ENCODE peak calls at places on chromosomes 12 and 14, in six cellular contexts. K is H1, Q is H9, Z is IMR-90, N is mesenchymal stem cell, M is trophoblast cell. C is an unnamed sample.

GRCh38 chr14:49553892-49554291 is 32.3 kb downstream of the RPS29 start:
- DNase-seq in Z (no peak), K (no peak), N (no peak), Q (peak; percentile 34), M (no peak), C (no peak)

GRCh38 chr12:108447168-108447840 is 67.8 kb upstream of the FICD start:
- DNase-seq in M (no peak), K (no peak), Q (no peak), N (peak; percentile 24), Z (peak; percentile 22), C (no peak)

GRCh38 chr12:100789146-100789545 is 5.4 kb upstream of the ANO4 start:
- DNase-seq in K (no peak), N (peak; percentile 59), M (peak; percentile 17), Z (peak; percentile 67), Q (no peak), C (no peak)

GRCh38 chr14:53979747-53980642 is 23.4 kb upstream of the BMP4 start:
- DNase-seq in M (no peak), Z (peak; percentile 60), K (no peak), N (peak; percentile 87), Q (peak; percentile 67), C (no peak)

GRCh38 chr12:125892276-125892675 is 827.0 kb downstream of the AACS start:
- DNase-seq in M (no peak), Z (no peak), N (no peak), K (no peak), Q (no peak), C (no peak)

GRCh38 chr12:59403259-59403932 is 192.4 kb upstream of the SLC16A7 start:
- DNase-seq in N (peak; percentile 74), M (peak; percentile 6), Z (peak; percentile 75), Q (peak; percentile 52), K (no peak), C (peak; percentile 58)

GRCh38 chr12:58920102-58920955 is at the start of gene LRIG3:
- DNase-seq in Z (peak; percentile 89), N (peak; percentile 95), M (peak; percentile 50), K (peak; percentile 83), Q (peak; percentile 85), C (peak; percentile 85)

GRCh38 chr14:100540926-100541620 is 46.1 kb downstream of the BEGAIN start:
- DNase-seq in M (no peak), Q (no peak), N (no peak), K (no peak), Z (no peak), C (no peak)

GRCh38 chr12:98828802-98829600 is 183.9 kb downstream of the APAF1 start:
- DNase-seq in N (no peak), K (no peak), Q (no peak), Z (no peak), M (no peak), C (no peak)

GRCh38 chr12:11723993-11724392 is 74.5 kb downstream of the ETV6 start:
- DNase-seq in Z (peak; percentile 52), M (no peak), N (no peak), Q (no peak), K (no peak), C (no peak)

GRCh38 chr14:26966942-26967341 is 369.1 kb upstream of the NOVA1 start:
- DNase-seq in M (no peak), Q (no peak), N (peak; percentile 35), Z (no peak), K (no peak), C (no peak)

GRCh38 chr14:66443158-66443695 is 42.9 kb upstream of the CCDC196 start:
- DNase-seq in M (no peak), K (no peak), Z (no peak), N (no peak), Q (no peak), C (no peak)

GRCh38 chr12:105561981-105562726 is 231.7 kb downstream of the C12orf75 start:
- DNase-seq in M (no peak), Q (peak; percentile 68), N (peak; percentile 83), K (no peak), Z (peak; percentile 90), C (no peak)

GRCh38 chr12:15227004-15227679 is 5.9 kb upstream of the RERG start:
- DNase-seq in N (peak; percentile 64), K (peak; percentile 51), Q (peak; percentile 60), M (peak; percentile 12), Z (peak; percentile 33), C (peak; percentile 35)

GRCh38 chr12:120234643-120235368 is 30.7 kb downstream of the PXN start:
- DNase-seq in N (peak; percentile 99), M (peak; percentile 96), Z (peak; percentile 97), Q (peak; percentile 81), K (no peak), C (no peak)

GRCh38 chr12:41531147-41531829 is 343.2 kb downstream of the PDZRN4 start:
- DNase-seq in N (no peak), Z (peak; percentile 4), K (no peak), Q (no peak), M (no peak), C (no peak)

GRCh38 chr14:77598366-77599050 is 17.9 kb downstream of the SPTLC2 start:
- DNase-seq in N (no peak), Z (no peak), Q (no peak), K (no peak), M (no peak), C (no peak)

GRCh38 chr14:77151918-77152588 is 10.5 kb upstream of the ZDHHC22 start:
- DNase-seq in K (no peak), Q (peak; percentile 12), N (peak; percentile 15), Z (peak; percentile 28), M (no peak), C (no peak)

GRCh38 chr12:124236651-124237050 is 58.2 kb upstream of the RFLNA start:
- DNase-seq in N (peak; percentile 71), M (no peak), Z (peak; percentile 63), Q (no peak), K (no peak), C (no peak)

GRCh38 chr14:64654072-64654899 is 49.9 kb upstream of the PLEKHG3 start:
- DNase-seq in Q (no peak), M (no peak), N (peak; percentile 96), K (no peak), Z (peak; percentile 96), C (no peak)

GRCh38 chr12:94192506-94192905 is 44.1 kb downstream of the PLXNC1 start:
- DNase-seq in Z (no peak), N (no peak), M (no peak), K (no peak), Q (no peak), C (no peak)

DNA sequence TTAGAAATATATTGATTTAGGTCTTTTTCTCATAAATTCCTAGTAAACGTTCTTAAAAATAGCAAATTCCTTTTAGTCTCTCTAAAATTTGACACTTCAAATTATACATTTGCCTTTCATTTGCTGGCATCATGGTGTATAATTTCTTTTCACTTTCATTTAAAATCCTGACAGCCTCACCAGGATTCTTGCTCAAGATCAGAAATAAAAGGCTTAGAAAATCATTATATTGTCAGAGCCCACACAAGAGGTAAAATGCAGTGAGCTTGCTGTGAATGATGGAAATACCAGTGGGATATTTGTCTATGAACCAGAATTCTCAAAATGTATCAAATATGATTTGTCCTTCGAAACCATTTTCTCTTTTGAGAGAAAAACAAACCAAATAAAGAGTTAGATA is 78.2 kb upstream of the PIK3C2G start:
- DNase-seq in Q (no peak), Z (no peak), K (no peak), M (no peak), N (no peak), C (no peak)
- H3K23ac ChIP-seq in Q (no peak overlapping the region), Z (no peak overlapping the region), K (no peak overlapping the region), M (no peak overlapping the region), N (no peak overlapping the region), C (no peak overlapping the region)

GRCh38 chr14:73236157-73236556 is 1.1 kb upstream of the PAPLN start:
- DNase-seq in Z (no peak), K (peak; percentile 66), Q (no peak), M (no peak), N (no peak), C (no peak)
- H3K14ac ChIP-seq in Z (no peak overlapping the region), K (no peak overlapping the region), Q (peak overlapping the region; percentile 5), M (no peak overlapping the region), N (no peak overlapping the region), C (no peak overlapping the region)

DNA sequence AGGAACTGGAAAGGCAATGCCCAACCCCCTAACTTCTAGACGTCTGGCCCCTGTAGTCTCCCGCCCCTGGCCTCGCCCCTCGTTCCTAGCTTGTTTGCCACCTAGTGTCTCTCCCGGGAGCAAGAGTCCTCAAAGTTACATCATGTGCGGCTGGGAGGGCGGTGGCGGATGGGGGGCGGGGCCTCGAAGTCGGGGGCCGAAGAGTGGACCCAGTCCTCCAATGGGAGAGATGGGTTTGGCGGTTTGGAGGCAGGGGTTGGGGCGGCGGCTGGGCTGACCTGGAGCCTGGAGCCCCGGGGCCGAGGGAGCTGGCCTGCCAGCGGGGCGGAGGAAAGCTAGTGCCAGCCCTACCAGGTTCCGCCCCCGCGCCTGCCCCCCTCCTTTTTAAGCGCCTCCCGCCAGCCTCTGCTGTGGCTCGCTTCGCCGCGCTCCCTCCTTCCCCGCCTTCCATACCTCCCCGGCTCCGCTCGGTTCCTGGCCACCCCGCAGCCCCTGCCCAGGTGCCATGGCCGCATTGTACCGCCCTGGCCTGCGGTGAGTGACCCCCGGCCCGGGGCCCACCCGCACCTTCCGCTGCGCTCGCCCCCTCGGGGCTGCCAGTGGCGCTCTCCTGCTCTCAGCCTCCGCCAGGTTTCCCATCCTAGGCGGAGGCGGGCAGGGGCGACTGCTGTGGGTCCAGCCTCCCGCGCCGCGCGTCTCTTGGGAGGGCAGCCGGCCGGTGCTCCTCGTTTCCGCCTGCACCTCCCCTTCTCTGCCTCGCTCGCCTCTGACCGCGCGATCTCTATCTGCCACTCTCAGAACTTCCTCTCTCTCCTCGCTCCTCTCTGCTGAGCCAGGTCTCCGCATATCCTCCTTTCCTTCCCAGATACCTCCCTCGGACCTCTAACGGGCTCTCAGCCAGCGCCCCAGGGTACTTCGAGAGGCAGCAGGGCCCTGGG is at the start of gene PCK2:
- DNase-seq in Z (peak; percentile 88), Q (peak; percentile 99), N (peak; percentile 90), M (peak; percentile 86), K (peak; percentile 95), C (peak; percentile 81)
- H3K23ac ChIP-seq in Z (peak within 1 kb of the TSS; percentile 91), Q (no peak within 1 kb of the TSS), N (peak within 1 kb of the TSS; percentile 98), M (no peak within 1 kb of the TSS), K (peak within 1 kb of the TSS; percentile 19), C (peak within 1 kb of the TSS; percentile 94)

GRCh38 chr12:49553512-49554088 is 14.3 kb downstream of the MCRS1 start:
- DNase-seq in M (no peak), Z (no peak), K (no peak), N (peak; percentile 17), Q (no peak), C (no peak)

GRCh38 chr12:49552899-49553298 is 14.1 kb downstream of the KCNH3 start:
- DNase-seq in K (no peak), M (no peak), Z (no peak), Q (no peak), N (no peak), C (no peak)

GRCh38 chr12:49550853-49551252 is 12.0 kb downstream of the KCNH3 start:
- DNase-seq in Q (no peak), M (no peak), K (no peak), Z (no peak), N (no peak), C (no peak)

GRCh38 chr12:49552014-49552413 is 13.2 kb downstream of the KCNH3 start:
- DNase-seq in K (no peak), M (no peak), N (no peak), Z (no peak), Q (no peak), C (no peak)

DNA sequence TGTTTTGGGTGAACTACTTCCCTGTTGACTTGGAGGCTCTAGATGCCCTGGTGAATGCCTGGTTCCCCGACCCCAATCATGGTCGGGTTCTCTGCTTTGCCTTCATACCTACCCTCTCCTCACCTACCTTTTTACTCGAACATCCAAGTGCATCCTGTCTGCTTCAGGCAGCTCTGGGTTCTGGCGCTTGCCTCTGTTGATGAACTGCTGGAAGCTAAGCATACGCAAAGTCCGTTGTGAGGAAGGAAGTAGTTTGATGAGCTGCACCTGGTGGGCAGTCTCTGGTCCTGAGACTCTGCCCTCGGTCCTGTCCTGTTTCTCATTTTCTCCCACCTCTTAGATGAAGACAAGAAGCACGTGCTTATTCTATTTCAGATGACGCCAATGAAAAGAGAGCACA is 13.6 kb downstream of the KCNH3 start:
- DNase-seq in Q (no peak), N (no peak), K (no peak), Z (no peak), M (no peak), C (no peak)
- H3K14ac ChIP-seq in Q (no peak overlapping the region), N (no peak overlapping the region), K (no peak overlapping the region), Z (no peak overlapping the region), M (no peak overlapping the region), C (no peak overlapping the region)